ENCODE peak calls at places on chromosomes 12 and 14, in ten cellular contexts. One of them, this sample, is unnamed.

GRCh38 chr12:58530421-58531067 is 389.8 kb downstream of the LRIG3 start:
- DNase-seq in NCI-H2081: peak
- DNase-seq in T1000: no peak
- DNase-seq in astrocyte of the spinal cord: peak
- DNase-seq in H4: peak
- DNase-seq in iPS-NIHi11: no peak
- DNase-seq in RWPE1: no peak
- DNase-seq in NT2/D1: no peak
- DNase-seq in stimulated activated CD8-positive, alpha-beta memory T cell treated with anti-CD3 and anti-CD28 coated beads, Interleukin-12 subunit alpha, Interleukin-12 subunit beta, amount 100 ng/mL, for 4 hours: no peak
- DNase-seq in choroid plexus epithelial cell: peak
- DNase-seq in this sample: no peak

GRCh38 chr12:50186667-50187066 is 19.5 kb upstream of the CERS5 start:
- DNase-seq in NCI-H2081: no peak
- DNase-seq in T1000: no peak
- DNase-seq in astrocyte of the spinal cord: peak
- DNase-seq in H4: no peak
- DNase-seq in iPS-NIHi11: no peak
- DNase-seq in RWPE1: no peak
- DNase-seq in NT2/D1: no peak
- DNase-seq in stimulated activated CD8-positive, alpha-beta memory T cell treated with anti-CD3 and anti-CD28 coated beads, Interleukin-12 subunit alpha, Interleukin-12 subunit beta, amount 100 ng/mL, for 4 hours: no peak
- DNase-seq in choroid plexus epithelial cell: peak
- DNase-seq in this sample: no peak

GRCh38 chr12:88227263-88227662 is 85.2 kb downstream of the TMTC3 start:
- DNase-seq in NCI-H2081: no peak
- DNase-seq in T1000: no peak
- DNase-seq in astrocyte of the spinal cord: no peak
- DNase-seq in H4: no peak
- DNase-seq in iPS-NIHi11: no peak
- DNase-seq in RWPE1: no peak
- DNase-seq in NT2/D1: no peak
- DNase-seq in stimulated activated CD8-positive, alpha-beta memory T cell treated with anti-CD3 and anti-CD28 coated beads, Interleukin-12 subunit alpha, Interleukin-12 subunit beta, amount 100 ng/mL, for 4 hours: no peak
- DNase-seq in choroid plexus epithelial cell: no peak
- DNase-seq in this sample: no peak

GRCh38 chr14:105311838-105312237 is 2.7 kb upstream of the PACS2 start:
- DNase-seq in NCI-H2081: no peak
- DNase-seq in T1000: no peak
- DNase-seq in astrocyte of the spinal cord: no peak
- DNase-seq in H4: no peak
- DNase-seq in iPS-NIHi11: no peak
- DNase-seq in RWPE1: no peak
- DNase-seq in NT2/D1: no peak
- DNase-seq in stimulated activated CD8-positive, alpha-beta memory T cell treated with anti-CD3 and anti-CD28 coated beads, Interleukin-12 subunit alpha, Interleukin-12 subunit beta, amount 100 ng/mL, for 4 hours: no peak
- DNase-seq in choroid plexus epithelial cell: no peak
- DNase-seq in this sample: no peak

GRCh38 chr14:78399316-78399889 is 229.2 kb downstream of the NRXN3 start:
- DNase-seq in NCI-H2081: no peak
- DNase-seq in T1000: no peak
- DNase-seq in astrocyte of the spinal cord: peak
- DNase-seq in H4: no peak
- DNase-seq in iPS-NIHi11: peak
- DNase-seq in RWPE1: no peak
- DNase-seq in NT2/D1: no peak
- DNase-seq in stimulated activated CD8-positive, alpha-beta memory T cell treated with anti-CD3 and anti-CD28 coated beads, Interleukin-12 subunit alpha, Interleukin-12 subunit beta, amount 100 ng/mL, for 4 hours: no peak
- DNase-seq in choroid plexus epithelial cell: peak
- DNase-seq in this sample: peak

GRCh38 chr14:31942216-31942841 is 134.8 kb upstream of the ARHGAP5 start:
- DNase-seq in NCI-H2081: no peak
- DNase-seq in T1000: no peak
- DNase-seq in astrocyte of the spinal cord: no peak
- DNase-seq in H4: no peak
- DNase-seq in iPS-NIHi11: no peak
- DNase-seq in RWPE1: no peak
- DNase-seq in NT2/D1: no peak
- DNase-seq in stimulated activated CD8-positive, alpha-beta memory T cell treated with anti-CD3 and anti-CD28 coated beads, Interleukin-12 subunit alpha, Interleukin-12 subunit beta, amount 100 ng/mL, for 4 hours: no peak
- DNase-seq in choroid plexus epithelial cell: no peak
- DNase-seq in this sample: no peak

GRCh38 chr12:1093166-1093751 is 102.2 kb downstream of the ERC1 start:
- DNase-seq in NCI-H2081: peak
- DNase-seq in T1000: no peak
- DNase-seq in astrocyte of the spinal cord: peak
- DNase-seq in H4: peak
- DNase-seq in iPS-NIHi11: peak
- DNase-seq in RWPE1: peak
- DNase-seq in NT2/D1: peak
- DNase-seq in stimulated activated CD8-positive, alpha-beta memory T cell treated with anti-CD3 and anti-CD28 coated beads, Interleukin-12 subunit alpha, Interleukin-12 subunit beta, amount 100 ng/mL, for 4 hours: no peak
- DNase-seq in choroid plexus epithelial cell: peak
- DNase-seq in this sample: peak

GRCh38 chr14:89549381-89550102 is 132.5 kb upstream of the FOXN3 start:
- DNase-seq in NCI-H2081: no peak
- DNase-seq in T1000: no peak
- DNase-seq in astrocyte of the spinal cord: no peak
- DNase-seq in H4: no peak
- DNase-seq in iPS-NIHi11: no peak
- DNase-seq in RWPE1: no peak
- DNase-seq in NT2/D1: no peak
- DNase-seq in stimulated activated CD8-positive, alpha-beta memory T cell treated with anti-CD3 and anti-CD28 coated beads, Interleukin-12 subunit alpha, Interleukin-12 subunit beta, amount 100 ng/mL, for 4 hours: no peak
- DNase-seq in choroid plexus epithelial cell: no peak
- DNase-seq in this sample: peak

GRCh38 chr12:1307796-1308195 is 286.6 kb downstream of the FBXL14 start:
- DNase-seq in NCI-H2081: no peak
- DNase-seq in T1000: no peak
- DNase-seq in astrocyte of the spinal cord: no peak
- DNase-seq in H4: no peak
- DNase-seq in iPS-NIHi11: no peak
- DNase-seq in RWPE1: no peak
- DNase-seq in NT2/D1: no peak
- DNase-seq in stimulated activated CD8-positive, alpha-beta memory T cell treated with anti-CD3 and anti-CD28 coated beads, Interleukin-12 subunit alpha, Interleukin-12 subunit beta, amount 100 ng/mL, for 4 hours: no peak
- DNase-seq in choroid plexus epithelial cell: no peak
- DNase-seq in this sample: no peak

GRCh38 chr14:69997849-69998248 is 118.6 kb downstream of the SMOC1 start:
- DNase-seq in NCI-H2081: peak
- DNase-seq in T1000: no peak
- DNase-seq in astrocyte of the spinal cord: peak
- DNase-seq in H4: peak
- DNase-seq in iPS-NIHi11: no peak
- DNase-seq in RWPE1: peak
- DNase-seq in NT2/D1: no peak
- DNase-seq in stimulated activated CD8-positive, alpha-beta memory T cell treated with anti-CD3 and anti-CD28 coated beads, Interleukin-12 subunit alpha, Interleukin-12 subunit beta, amount 100 ng/mL, for 4 hours: no peak
- DNase-seq in choroid plexus epithelial cell: peak
- DNase-seq in this sample: no peak

GRCh38 chr14:32078030-32078793 is 1.1 kb downstream of the ARHGAP5 start:
- DNase-seq in NCI-H2081: peak
- DNase-seq in T1000: no peak
- DNase-seq in astrocyte of the spinal cord: peak
- DNase-seq in H4: peak
- DNase-seq in iPS-NIHi11: peak
- DNase-seq in RWPE1: peak
- DNase-seq in NT2/D1: no peak
- DNase-seq in stimulated activated CD8-positive, alpha-beta memory T cell treated with anti-CD3 and anti-CD28 coated beads, Interleukin-12 subunit alpha, Interleukin-12 subunit beta, amount 100 ng/mL, for 4 hours: no peak
- DNase-seq in choroid plexus epithelial cell: peak
- DNase-seq in this sample: peak

GRCh38 chr12:67728296-67728666 is 79.7 kb downstream of the DYRK2 start:
- DNase-seq in NCI-H2081: no peak
- DNase-seq in T1000: no peak
- DNase-seq in astrocyte of the spinal cord: no peak
- DNase-seq in H4: no peak
- DNase-seq in iPS-NIHi11: no peak
- DNase-seq in RWPE1: no peak
- DNase-seq in NT2/D1: no peak
- DNase-seq in stimulated activated CD8-positive, alpha-beta memory T cell treated with anti-CD3 and anti-CD28 coated beads, Interleukin-12 subunit alpha, Interleukin-12 subunit beta, amount 100 ng/mL, for 4 hours: no peak
- DNase-seq in choroid plexus epithelial cell: no peak
- DNase-seq in this sample: no peak

This sample was measured in GM23338.